ENCODE peak calls at places on chromosomes 6 and 20, in six cellular contexts. S is stomach, H is LNCaP clone FGC, N is A549, W is suprapubic skin, J is LoVo. G is an unnamed sample.

GRCh38 chr6:75602164-75602896 is 650 bp downstream of the SENP6 start:
- DNase-seq in S (peak; percentile 47), H (no peak), N (peak; percentile 68), W (peak; percentile 70), J (peak; percentile 26), G (peak; percentile 43)

GRCh38 chr6:108797951-108798671 is 50.1 kb upstream of the ARMC2 start:
- DNase-seq in S (peak; percentile 52), H (no peak), N (no peak), W (no peak), J (no peak), G (no peak)

GRCh38 chr6:67908377-67908776 is 726.7 kb upstream of the ADGRB3 start:
- DNase-seq in S (no peak), H (no peak), N (no peak), W (no peak), J (no peak), G (no peak)

GRCh38 chr6:71460933-71461332 is 172.3 kb downstream of the OGFRL1 start:
- DNase-seq in S (no peak), H (no peak), N (no peak), W (no peak), J (no peak), G (peak; percentile 88)

GRCh38 chr20:43961116-43961515 is 46.5 kb downstream of the TOX2 start:
- DNase-seq in S (no peak), H (no peak), N (no peak), W (no peak), J (no peak), G (no peak)

GRCh38 chr20:48823960-48824497 is 3.8 kb downstream of the PREX1 start:
- DNase-seq in S (no peak), H (no peak), N (no peak), W (no peak), J (no peak), G (peak; percentile 70)

GRCh38 chr6:55445648-55446204 is 118.5 kb downstream of the GFRAL start:
- DNase-seq in S (no peak), H (peak; percentile 11), N (peak; percentile 31), W (no peak), J (peak; percentile 26), G (peak; percentile 12)

GRCh38 chr6:107114213-107114871 is 973 bp downstream of the BEND3 start:
- DNase-seq in S (peak; percentile 92), H (peak; percentile 50), N (peak; percentile 78), W (peak; percentile 82), J (peak; percentile 91), G (peak; percentile 61)

GRCh38 chr6:4553387-4553786 is 222.8 kb upstream of the CDYL start:
- DNase-seq in S (no peak), H (no peak), N (no peak), W (no peak), J (no peak), G (no peak)

GRCh38 chr6:15417811-15418210 is 171.9 kb downstream of the JARID2 start:
- DNase-seq in S (no peak), H (no peak), N (no peak), W (no peak), J (no peak), G (peak; percentile 84)

GRCh38 chr6:95091823-95092436 is 485.4 kb upstream of the MANEA start:
- DNase-seq in S (no peak), H (peak; percentile 42), N (peak; percentile 54), W (no peak), J (peak; percentile 61), G (peak; percentile 36)

GRCh38 chr6:141483561-141484061 is 649.1 kb upstream of the GJE1 start:
- DNase-seq in S (no peak), H (no peak), N (peak; percentile 51), W (no peak), J (peak; percentile 8), G (peak; percentile 95)

GRCh38 chr6:118725944-118726343 is 74.6 kb upstream of the CEP85L start:
- DNase-seq in S (no peak), H (no peak), N (no peak), W (no peak), J (no peak), G (no peak)

GRCh38 chr20:50690979-50691584 is at the start of gene RIPOR3:
- DNase-seq in S (peak; percentile 36), H (no peak), N (no peak), W (peak; percentile 66), J (no peak), G (peak; percentile 12)

GRCh38 chr6:13413906-13414555 is 73.4 kb downstream of the GFOD1 start:
- DNase-seq in S (no peak), H (no peak), N (no peak), W (no peak), J (no peak), G (no peak)

GRCh38 chr6:170111816-170112582 is 178.9 kb downstream of the DLL1 start:
- DNase-seq in S (peak; percentile 10), H (no peak), N (no peak), W (peak; percentile 44), J (no peak), G (no peak)

GRCh38 chr6:125001684-125002083 is 39.4 kb downstream of the RNF217 start:
- DNase-seq in S (no peak), H (no peak), N (no peak), W (no peak), J (no peak), G (peak; percentile 61)

GRCh38 chr6:31815025-31815838 is at the start of the genes HSPA1A and HSPA1L:
- DNase-seq in S (peak; percentile 95), H (no peak), N (peak; percentile 97), W (peak; percentile 98), J (no peak), G (peak; percentile 91)

GRCh38 chr20:36538026-36538764 is 3.1 kb upstream of the MYL9 start:
- DNase-seq in S (no peak), H (no peak), N (no peak), W (no peak), J (no peak), G (peak; percentile 49)

GRCh38 chr6:87808005-87808757 is 106.1 kb upstream of the AKIRIN2 start:
- DNase-seq in S (no peak), H (no peak), N (no peak), W (no peak), J (peak; percentile 69), G (peak; percentile 88)